ENCODE peak calls at places on chromosomes 7 and 10, in ten cellular contexts. Y is endothelial cell; F is mucosa of gallbladder; C is mucosa of descending colon; Z is GM12864; K is LoVo; J is activated naive CD4-positive, alpha-beta T cell treated with anti-CD3 and anti-CD28 coated beads for 36 hours; R is fibroblast of lung; N is non-pigmented ciliary epithelial cell; E is C1 segment of cervical spinal cord. T is an unnamed sample.

GRCh38 chr7:105880571-105881330 is 4.4 kb upstream of the ATXN7L1 start:
- DNase-seq in Y (no peak), F (no peak), C (no peak), Z (no peak), K (no peak), J (no peak), R (no peak), N (no peak), E (no peak), T (peak; percentile 50)

GRCh38 chr10:21500578-21500910 is 24.9 kb downstream of the SKIDA1 start:
- DNase-seq in Y (no peak), F (no peak), C (no peak), Z (no peak), K (no peak), J (no peak), R (no peak), N (no peak), E (no peak), T (no peak)

GRCh38 chr10:113108180-113108835 is 158.3 kb downstream of the TCF7L2 start:
- DNase-seq in Y (peak; percentile 81), F (no peak), C (no peak), Z (no peak), K (no peak), J (peak; percentile 53), R (no peak), N (no peak), E (peak; percentile 11), T (no peak)

GRCh38 chr7:90007831-90008230 is 146.4 kb upstream of the STEAP1 start:
- DNase-seq in Y (no peak), F (no peak), C (no peak), Z (no peak), K (no peak), J (no peak), R (no peak), N (no peak), E (no peak), T (no peak)

GRCh38 chr7:103148994-103149807 is at the start of gene NAPEPLD:
- DNase-seq in Y (peak; percentile 81), F (peak; percentile 89), C (peak; percentile 89), Z (peak; percentile 52), K (peak; percentile 82), J (peak; percentile 68), R (peak; percentile 90), N (peak; percentile 56), E (peak; percentile 93), T (peak; percentile 94)

GRCh38 chr10:62426086-62426485 is 51.9 kb downstream of the ZNF365 start:
- DNase-seq in Y (no peak), F (no peak), C (no peak), Z (no peak), K (peak; percentile 46), J (peak; percentile 64), R (peak; percentile 83), N (peak; percentile 58), E (no peak), T (no peak)

GRCh38 chr7:31228957-31229356 is 111.6 kb downstream of the NEUROD6 start:
- DNase-seq in Y (no peak), F (no peak), C (no peak), Z (no peak), K (no peak), J (no peak), R (no peak), N (no peak), E (no peak), T (no peak)

GRCh38 chr7:116588641-116589594 is 64.1 kb downstream of the CAV1 start:
- DNase-seq in Y (no peak), F (no peak), C (peak; percentile 22), Z (no peak), K (peak; percentile 71), J (no peak), R (peak; percentile 66), N (no peak), E (no peak), T (no peak)

GRCh38 chr10:113985342-113985844 is 58.3 kb upstream of the ADRB1 start:
- DNase-seq in Y (no peak), F (no peak), C (no peak), Z (no peak), K (no peak), J (no peak), R (no peak), N (no peak), E (no peak), T (no peak)

GRCh38 chr10:114970515-114970914 is 32.5 kb downstream of the TRUB1 start:
- DNase-seq in Y (peak; percentile 7), F (no peak), C (no peak), Z (no peak), K (no peak), J (no peak), R (no peak), N (no peak), E (peak; percentile 8), T (no peak)

GRCh38 chr7:102024005-102024768 is 206.8 kb downstream of the CUX1 start:
- DNase-seq in Y (no peak), F (no peak), C (no peak), Z (no peak), K (no peak), J (no peak), R (no peak), N (no peak), E (no peak), T (no peak)

GRCh38 chr10:110376021-110376773 is 71.5 kb upstream of the SMNDC1 start:
- DNase-seq in Y (no peak), F (no peak), C (no peak), Z (no peak), K (no peak), J (no peak), R (no peak), N (no peak), E (no peak), T (no peak)

GRCh38 chr10:42939685-42940366 is 137.0 kb upstream of the RET start:
- DNase-seq in Y (no peak), F (no peak), C (no peak), Z (no peak), K (no peak), J (no peak), R (no peak), N (no peak), E (no peak), T (peak; percentile 79)

GRCh38 chr7:118563311-118563710 is 338.8 kb downstream of the ANKRD7 start:
- DNase-seq in Y (no peak), F (no peak), C (no peak), Z (no peak), K (no peak), J (no peak), R (no peak), N (no peak), E (no peak), T (no peak)

GRCh38 chr7:28739826-28740225 is 218.3 kb downstream of the TRIL start:
- DNase-seq in Y (no peak), F (no peak), C (no peak), Z (no peak), K (no peak), J (no peak), R (no peak), N (no peak), E (no peak), T (no peak)

GRCh38 chr7:17986826-17987225 is 40.8 kb downstream of the PRPS1L1 start:
- DNase-seq in Y (no peak), F (no peak), C (no peak), Z (no peak), K (peak; percentile 80), J (no peak), R (peak; percentile 95), N (peak; percentile 69), E (no peak), T (no peak)

GRCh38 chr10:21015838-21016237 is 118.7 kb upstream of the NEBL start:
- DNase-seq in Y (no peak), F (no peak), C (no peak), Z (no peak), K (no peak), J (no peak), R (no peak), N (no peak), E (no peak), T (no peak)

GRCh38 chr7:129264534-129264933 is 39.7 kb downstream of the AHCYL2 start:
- DNase-seq in Y (no peak), F (no peak), C (no peak), Z (no peak), K (no peak), J (no peak), R (no peak), N (no peak), E (no peak), T (no peak)

GRCh38 chr7:66205736-66206080 is 574 bp downstream of the TPST1 start:
- DNase-seq in Y (no peak), F (no peak), C (no peak), Z (no peak), K (no peak), J (peak; percentile 12), R (no peak), N (no peak), E (peak; percentile 33), T (no peak)

GRCh38 chr7:141649865-141650499 is 52.0 kb downstream of the DENND11 start:
- DNase-seq in Y (peak; percentile 69), F (peak; percentile 57), C (peak; percentile 65), Z (peak; percentile 31), K (peak; percentile 42), J (peak; percentile 54), R (peak; percentile 82), N (peak; percentile 75), E (peak; percentile 57), T (no peak)

GRCh38 chr10:12774219-12774894 is 227.2 kb downstream of the CCDC3 start:
- DNase-seq in Y (peak; percentile 9), F (no peak), C (no peak), Z (no peak), K (no peak), J (no peak), R (no peak), N (no peak), E (no peak), T (no peak)